ENCODE peak calls at places on chromosomes 5 and 9, in six cellular contexts. E, J, N, Z, T and P are unnamed samples. For H3K4me1 and H3K9me3, the result is how much of the 10 kb centered on the place peaks cover.

GRCh38 chr9:88953401-88954029 is 37.8 kb upstream of the S1PR3 start:
- DNase-seq in E (no peak), T (no peak), J (no peak), Z (no peak), N (no peak), P (no peak)

GRCh38 chr5:39534701-39535100 is 109.9 kb upstream of the DAB2 start:
- DNase-seq in N (no peak), E (no peak), Z (no peak), J (no peak), T (no peak), P (no peak)

GRCh38 chr5:36658016-36658415 is 51.6 kb downstream of the SLC1A3 start:
- DNase-seq in Z (no peak), E (no peak), J (no peak), N (no peak), T (no peak), P (no peak)

GRCh38 chr5:45376463-45376862 is 319.7 kb downstream of the HCN1 start:
- DNase-seq in T (no peak), E (no peak), Z (no peak), N (no peak), J (no peak), P (no peak)

GRCh38 chr9:121201045-121201737 is 478 bp downstream of the RAB14 start:
- DNase-seq in N (peak), E (peak), Z (peak), J (peak), T (peak), P (peak)

GRCh38 chr9:69120380-69121154 is 53.5 kb upstream of the TJP2 start:
- DNase-seq in Z (peak), E (peak), N (no peak), T (no peak), J (peak), P (peak)

GRCh38 chr9:113594484-113595299 is 131.2 kb downstream of the RGS3 start:
- DNase-seq in E (peak), Z (no peak), J (no peak), T (peak), N (peak), P (no peak)

GRCh38 chr5:56092115-56092514 is 97.4 kb upstream of the IL6ST start:
- DNase-seq in E (no peak), T (no peak), Z (no peak), J (no peak), N (no peak), P (no peak)

GRCh38 chr5:172494630-172495505 is 40.5 kb upstream of the SH3PXD2B start:
- DNase-seq in T (no peak), E (no peak), Z (no peak), J (peak), N (no peak), P (no peak)

GRCh38 chr9:16290169-16290568 is 580.3 kb downstream of the BNC2 start:
- DNase-seq in T (no peak), Z (no peak), N (no peak), E (no peak), J (no peak), P (no peak)

GRCh38 chr5:15142458-15142857 is 270.9 kb upstream of the ANKH start:
- DNase-seq in Z (peak), J (no peak), N (no peak), T (no peak), E (no peak), P (no peak)

GRCh38 chr9:15307523-15307841 is 466 bp upstream of the TTC39B start:
- DNase-seq in E (no peak), N (no peak), J (no peak), Z (no peak), T (no peak), P (no peak)

GRCh38 chr5:51732304-51732703 is 349.1 kb downstream of the ISL1 start:
- DNase-seq in J (no peak), Z (no peak), E (no peak), T (no peak), N (no peak), P (no peak)

GRCh38 chr9:133892193-133892920 is 99.8 kb downstream of the VAV2 start:
- DNase-seq in J (peak), T (no peak), Z (peak), E (no peak), N (no peak), P (peak)

GRCh38 chr5:157271740-157272271 is 5.9 kb downstream of the CYFIP2 start:
- DNase-seq in Z (no peak), J (no peak), T (no peak), E (peak), N (peak), P (no peak)

GRCh38 chr9:81424431-81424830 is 264.9 kb downstream of the TLE1 start:
- DNase-seq in Z (no peak), J (no peak), T (no peak), N (no peak), E (no peak), P (no peak)

GRCh38 chr9:90801507-90802289 is at the start of gene SYK:
- DNase-seq in J (peak), T (peak), N (peak), E (peak), Z (peak), P (peak)

GRCh38 chr9:123616707-123617106 is 260.7 kb downstream of the CRB2 start:
- DNase-seq in J (no peak), Z (no peak), E (no peak), N (no peak), T (no peak), P (no peak)

GRCh38 chr5:14870347-14871083 is 1.1 kb downstream of the ANKH start:
- DNase-seq in J (peak), N (peak), Z (no peak), T (peak), E (no peak), P (no peak)

GRCh38 chr5:157548513-157549282 is 26.9 kb downstream of the ADAM19 start:
- DNase-seq in N (no peak), J (no peak), T (no peak), Z (no peak), E (no peak), P (no peak)

GRCh38 chr5:142316051-142316450 is 8.8 kb downstream of the SPRY4 start:
- DNase-seq in J (no peak), T (no peak), Z (peak), E (no peak), N (no peak), P (no peak)

GRCh38 chr5:142315231-142315900 is 9.5 kb downstream of the SPRY4 start:
- DNase-seq in E (no peak), N (no peak), T (no peak), Z (no peak), J (no peak), P (no peak)

GRCh38 chr5:142317673-142318261 is 7.1 kb downstream of the SPRY4 start:
- DNase-seq in N (no peak), E (no peak), Z (no peak), T (no peak), J (no peak), P (no peak)

GRCh38 chr5:142316681-142317080 is 8.1 kb downstream of the SPRY4 start:
- DNase-seq in Z (no peak), J (no peak), T (no peak), N (no peak), E (no peak), P (no peak)

GRCh38 chr5:142317173-142317572 is 7.6 kb downstream of the SPRY4 start:
- DNase-seq in Z (no peak), J (no peak), N (no peak), E (no peak), T (no peak), P (no peak)
- H3K4me1 ChIP-seq in Z (under half), J (under half), N (under half), E (half or more), T (under half), P (under half)

GRCh38 chr5:25862276-25862675 is 1176.1 kb downstream of the CDH9 start:
- DNase-seq in N (no peak), E (no peak), Z (no peak), T (no peak), J (no peak), P (peak)
- H3K9me3 ChIP-seq in N (under half), E (under half), Z (under half), T (under half), J (under half), P (under half)

GRCh38 chr5:10753178-10753577 is 7.9 kb downstream of the DAP start:
- DNase-seq in T (no peak), Z (no peak), J (no peak), E (no peak), N (no peak), P (no peak)
- H3K4me1 ChIP-seq in T (under half), Z (under half), J (under half), E (under half), N (under half), P (under half)

GRCh38 chr5:148259288-148259687 is 9.3 kb upstream of the SPINK13 start:
- DNase-seq in E (no peak), T (no peak), Z (no peak), N (no peak), J (no peak), P (no peak)
- H3K9me3 ChIP-seq in E (under half), T (under half), Z (under half), N (under half), J (under half), P (under half)

GRCh38 chr5:171310334-171310815 is 1.3 kb downstream of the TLX3 start:
- DNase-seq in Z (no peak), J (no peak), N (peak), E (no peak), T (no peak), P (no peak)
- H3K4me1 ChIP-seq in Z (under half), J (under half), N (half or more), E (under half), T (under half), P (under half)

GRCh38 chr5:12292610-12293204 is 388.5 kb upstream of the CTNND2 start:
- DNase-seq in Z (peak), J (no peak), N (no peak), E (no peak), T (no peak), P (peak)

GRCh38 chr5:12294151-12294550 is 389.9 kb upstream of the CTNND2 start:
- DNase-seq in N (no peak), E (no peak), T (no peak), J (no peak), Z (no peak), P (no peak)
- H3K9me3 ChIP-seq in N (under half), E (under half), T (under half), J (under half), Z (under half), P (under half)

DNA sequence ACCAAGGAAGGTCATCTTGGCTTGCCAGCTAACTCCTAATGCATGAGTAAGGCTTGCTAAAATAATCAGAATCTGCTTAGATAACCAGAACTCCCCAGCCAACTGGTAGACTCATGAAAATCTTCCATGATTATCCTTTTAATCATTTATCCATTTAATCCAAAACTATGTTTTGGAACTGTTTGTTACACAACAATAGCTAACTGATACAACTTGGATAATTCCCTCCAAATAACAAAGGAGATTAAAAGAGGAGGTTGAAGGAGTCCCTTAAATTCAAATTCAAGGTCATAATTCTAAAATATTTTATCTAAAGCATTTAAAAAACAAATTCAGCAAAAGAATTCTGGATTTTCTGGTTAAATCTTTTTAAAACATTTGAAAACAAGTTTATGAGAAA is 222.1 kb downstream of the DEPDC1B start:
- DNase-seq in N (no peak), J (no peak), E (no peak), Z (no peak), T (no peak), P (no peak)
- H3K4me1 ChIP-seq in N (under half), J (under half), E (under half), Z (under half), T (under half), P (under half)

GRCh38 chr9:131613346-131613745 is 68.0 kb downstream of the PRRT1B start:
- DNase-seq in E (no peak), N (no peak), T (no peak), J (no peak), Z (no peak), P (no peak)
- H3K9me3 ChIP-seq in E (under half), N (under half), T (under half), J (under half), Z (under half), P (under half)

GRCh38 chr5:2101685-2102084 is 219.0 kb upstream of the IRX4 start:
- DNase-seq in N (no peak), J (no peak), Z (no peak), E (no peak), T (no peak), P (no peak)
- H3K4me1 ChIP-seq in N (under half), J (under half), Z (under half), E (under half), T (under half), P (under half)

GRCh38 chr5:130471-131175 is 38.7 kb downstream of the PLEKHG4B start:
- DNase-seq in E (no peak), T (no peak), Z (no peak), J (no peak), N (no peak), P (no peak)
- H3K9me3 ChIP-seq in E (under half), T (under half), Z (under half), J (under half), N (under half), P (under half)